ENCODE peak calls at places on chromosomes 11 and 22, in four cellular contexts. M is SK-N-SH, L is Peyer's patch, K is testis. Q is an unnamed sample.

GRCh38 chr22:45484742-45485141 is 17.9 kb upstream of the FBLN1 start:
- DNase-seq in M (no peak), L (no peak), K (no peak), Q (no peak)

GRCh38 chr11:65274734-65275682 is 13.2 kb downstream of the POLA2 start:
- DNase-seq in M (peak), L (peak), K (peak), Q (peak)

GRCh38 chr11:68641880-68642279 is 42.5 kb upstream of the GAL start:
- DNase-seq in M (peak), L (no peak), K (no peak), Q (no peak)

GRCh38 chr11:115965754-115966504 is 461.7 kb upstream of the CADM1 start:
- DNase-seq in M (peak), L (no peak), K (no peak), Q (no peak)

GRCh38 chr22:27477171-27477570 is 324.4 kb downstream of the MN1 start:
- DNase-seq in M (no peak), L (no peak), K (no peak), Q (no peak)

GRCh38 chr22:20741634-20742581 is 32.0 kb upstream of the SERPIND1 start:
- DNase-seq in M (peak), L (peak), K (peak), Q (no peak)

GRCh38 chr22:47202819-47203553 is 440.5 kb downstream of the TBC1D22A start:
- DNase-seq in M (no peak), L (peak), K (peak), Q (peak)

GRCh38 chr11:17991799-17992433 is 20.9 kb downstream of the SERGEF start:
- DNase-seq in M (peak), L (peak), K (peak), Q (no peak)

GRCh38 chr22:24107668-24108067 is 73.6 kb upstream of the SUSD2 start:
- DNase-seq in M (no peak), L (peak), K (peak), Q (peak)

GRCh38 chr11:102194983-102195382 is 84.7 kb downstream of the YAP1 start:
- DNase-seq in M (no peak), L (no peak), K (no peak), Q (no peak)

GRCh38 chr11:76236092-76237026 is 30.1 kb upstream of the WNT11 start:
- DNase-seq in M (peak), L (peak), K (peak), Q (no peak)

GRCh38 chr11:2914475-2915195 is 14.6 kb downstream of the PHLDA2 start:
- DNase-seq in M (peak), L (no peak), K (no peak), Q (no peak)

GRCh38 chr11:134882671-134883318 is 470.8 kb upstream of the B3GAT1 start:
- DNase-seq in M (no peak), L (no peak), K (no peak), Q (no peak)

GRCh38 chr11:63802637-63803414 is 10.4 kb upstream of the SPINDOC start:
- DNase-seq in M (no peak), L (peak), K (no peak), Q (no peak)

GRCh38 chr11:113991170-113991569 is 16.3 kb downstream of the HTR3A start:
- DNase-seq in M (no peak), L (no peak), K (peak), Q (no peak)

GRCh38 chr11:64339754-64340408 is at the start of gene CCDC88B:
- DNase-seq in M (no peak), L (peak), K (no peak), Q (no peak)

DNA sequence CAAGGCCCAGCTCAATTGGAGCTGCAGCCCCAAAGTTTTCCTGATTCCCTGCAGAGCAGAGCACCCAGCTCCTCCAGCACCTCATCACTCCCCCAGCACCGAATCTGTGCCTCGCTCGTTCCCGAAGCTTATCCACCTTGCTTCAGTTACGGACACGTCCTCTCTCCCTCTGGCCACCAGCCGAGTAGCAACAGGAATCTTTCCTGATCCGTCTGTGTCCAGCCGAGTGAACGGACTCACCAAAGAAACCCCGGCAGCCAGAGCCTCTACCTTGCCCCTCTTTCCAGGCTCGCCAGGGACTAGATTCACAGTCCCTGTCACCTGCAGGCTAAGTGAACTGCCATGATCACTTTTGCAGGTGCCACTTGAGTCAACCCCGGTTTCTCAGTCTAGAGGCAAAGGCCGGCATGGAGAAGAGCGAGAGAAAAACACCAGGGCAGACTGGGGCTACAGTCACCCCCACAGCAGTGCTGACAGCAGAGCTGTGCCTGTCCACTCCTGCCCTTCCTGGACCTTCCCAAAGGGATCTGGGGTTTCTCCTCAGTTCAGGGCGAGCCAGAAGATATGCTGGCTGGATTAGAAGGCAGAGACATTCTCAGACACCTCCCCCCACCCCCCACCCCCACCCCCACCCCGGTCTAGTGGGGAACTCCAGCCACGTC is 32.3 kb downstream of the BID start:
- DNase-seq in M (no peak), L (no peak), K (no peak), Q (no peak)
- TF ChIP-seq CTCF in M (no peak), L (no peak), K (no peak), Q (no peak)

GRCh38 chr11:73647459-73648100 is 1.2 kb downstream of the PLEKHB1 start:
- DNase-seq in M (peak), L (peak), K (peak), Q (peak)

GRCh38 chr11:73649206-73649605 is 2.8 kb downstream of the PLEKHB1 start:
- DNase-seq in M (no peak), L (no peak), K (no peak), Q (no peak)

GRCh38 chr11:73648629-73649046 is 2.3 kb downstream of the PLEKHB1 start:
- DNase-seq in M (no peak), L (no peak), K (no peak), Q (no peak)

GRCh38 chr11:73645570-73645969 is 811 bp upstream of the PLEKHB1 start:
- DNase-seq in M (no peak), L (no peak), K (no peak), Q (no peak)

GRCh38 chr11:73645972-73646631 is at the start of gene PLEKHB1:
- DNase-seq in M (no peak), L (no peak), K (peak), Q (no peak)
- H3K4me3 ChIP-seq in M (no peak), L (peak), K (no peak), Q (peak)

GRCh38 chr11:28699701-28700100 is 591.5 kb downstream of the METTL15 start:
- DNase-seq in M (no peak), L (no peak), K (no peak), Q (no peak)

GRCh38 chr11:28702871-28703270 is 594.7 kb downstream of the METTL15 start:
- DNase-seq in M (no peak), L (no peak), K (no peak), Q (no peak)

GRCh38 chr11:28703371-28703770 is 595.2 kb downstream of the METTL15 start:
- DNase-seq in M (no peak), L (no peak), K (no peak), Q (no peak)

GRCh38 chr11:28702450-28702790 is 594.2 kb downstream of the METTL15 start:
- DNase-seq in M (no peak), L (no peak), K (no peak), Q (no peak)

GRCh38 chr11:28701760-28702449 is 593.7 kb downstream of the METTL15 start:
- DNase-seq in M (no peak), L (peak), K (no peak), Q (no peak)
- TF ChIP-seq CTCF in M (no peak), L (no peak), K (no peak), Q (no peak)

GRCh38 chr11:70637186-70637800 is 239.0 kb downstream of the CTTN start:
- DNase-seq in M (peak), L (no peak), K (no peak), Q (no peak)

GRCh38 chr11:70641366-70641765 is 243.0 kb downstream of the CTTN start:
- DNase-seq in M (peak), L (no peak), K (peak), Q (no peak)

GRCh38 chr11:70636659-70637058 is 238.3 kb downstream of the CTTN start:
- DNase-seq in M (no peak), L (no peak), K (no peak), Q (no peak)

GRCh38 chr11:70640408-70640807 is 242.1 kb downstream of the CTTN start:
- DNase-seq in M (no peak), L (no peak), K (no peak), Q (no peak)

DNA sequence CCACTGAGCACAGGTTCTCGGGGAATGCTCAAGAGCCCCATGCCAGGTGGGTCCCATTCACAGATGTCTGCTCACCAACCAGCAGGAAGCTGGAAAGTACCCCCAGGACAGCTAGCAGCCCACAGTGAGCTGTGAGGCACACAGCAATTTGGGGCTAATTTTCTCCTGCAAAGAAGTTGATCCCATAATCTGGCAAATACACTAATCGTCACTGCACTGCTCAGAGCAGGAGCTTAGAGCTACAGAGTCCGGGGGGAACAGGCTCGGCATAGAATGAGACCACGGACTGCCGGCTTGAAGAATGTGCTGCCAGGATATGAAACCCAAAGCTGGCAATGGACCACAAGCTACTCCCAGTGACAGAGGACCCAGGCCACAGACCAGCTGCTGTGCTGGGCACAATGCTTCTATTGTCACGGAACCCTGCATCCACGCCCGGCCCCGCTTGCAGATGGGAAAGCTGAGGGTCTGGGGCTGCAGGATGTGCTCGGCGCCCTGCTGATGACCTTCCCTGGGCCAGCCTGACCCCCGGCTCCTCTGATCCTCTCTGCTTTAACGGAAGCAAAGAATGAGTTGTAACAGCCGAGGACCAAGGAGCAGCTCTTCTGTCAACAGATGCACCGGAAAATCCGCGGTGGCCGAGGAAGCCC is 239.7 kb downstream of the CTTN start:
- DNase-seq in M (no peak), L (no peak), K (no peak), Q (no peak)
- H3K4me3 ChIP-seq in M (no peak), L (no peak), K (no peak), Q (no peak)

GRCh38 chr11:125224391-125225015 is 60.0 kb downstream of the PKNOX2 start:
- DNase-seq in M (peak), L (peak), K (peak), Q (no peak)
- TF ChIP-seq CTCF in M (peak), L (no peak), K (no peak), Q (no peak)

DNA sequence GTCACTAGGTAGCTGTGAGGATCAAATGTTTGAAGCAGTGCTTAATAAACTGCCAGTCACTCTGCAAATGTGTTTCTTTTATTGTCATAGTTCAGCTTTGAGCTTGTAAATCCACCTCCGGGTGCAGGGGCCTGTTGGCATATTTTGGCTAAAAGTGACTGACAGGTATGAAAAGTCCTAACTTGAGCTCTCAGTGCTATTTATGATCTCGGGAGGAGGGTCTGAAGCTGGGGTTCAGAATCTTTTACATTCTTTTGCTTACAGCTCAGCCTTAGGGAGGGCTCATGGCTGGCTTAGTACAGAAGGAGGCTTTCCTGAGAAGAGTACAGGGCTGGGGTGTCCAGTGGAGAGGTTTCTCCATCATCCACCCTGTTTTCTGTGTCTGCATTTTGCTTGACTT is 1.5 kb downstream of the ASPHD2 start:
- DNase-seq in M (no peak), L (no peak), K (no peak), Q (no peak)
- H3K4me3 ChIP-seq in M (no peak), L (no peak), K (no peak), Q (no peak)

DNA sequence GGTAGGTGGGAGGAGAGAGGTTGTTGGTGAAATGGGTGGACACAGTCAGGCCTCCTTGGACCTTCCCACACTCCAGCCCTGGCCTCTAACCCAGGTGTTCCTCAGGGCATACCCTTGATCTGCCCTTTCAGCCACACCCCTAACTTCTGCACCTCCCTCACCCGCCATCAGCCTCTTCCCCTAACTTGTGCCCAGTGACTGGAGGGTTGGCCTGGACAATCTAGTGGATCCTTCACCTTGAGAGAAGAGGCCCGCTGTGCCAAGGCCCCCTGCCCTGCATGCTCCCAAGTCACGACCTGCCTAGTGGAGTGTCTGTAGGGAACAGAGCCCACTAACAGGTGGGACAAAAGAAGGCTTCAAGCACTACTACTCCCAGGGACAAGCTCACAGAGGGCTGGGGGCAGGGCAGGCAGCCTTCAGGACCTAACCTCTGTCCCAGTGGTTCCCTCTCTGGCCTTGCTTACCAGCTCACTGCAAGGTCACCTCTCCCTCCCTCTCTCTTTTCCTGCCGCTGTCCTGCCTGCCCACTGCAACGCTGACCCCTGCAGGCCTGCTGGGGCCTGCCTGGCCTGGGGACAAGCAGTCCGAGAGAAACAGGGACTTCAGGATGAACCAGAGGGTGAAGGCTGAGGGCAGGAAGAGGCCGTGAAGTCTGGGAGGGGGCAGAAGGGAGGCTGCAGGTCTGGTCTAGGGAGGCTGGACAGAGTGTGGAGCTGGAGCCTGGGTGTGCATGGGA is 3.3 kb downstream of the SYT7 start:
- DNase-seq in M (peak), L (no peak), K (peak), Q (no peak)
- TF ChIP-seq CTCF in M (peak), L (peak), K (no peak), Q (no peak)

GRCh38 chr11:12285811-12286222 is 91.6 kb upstream of the PARVA start:
- DNase-seq in M (peak), L (no peak), K (peak), Q (peak)
- H3K4me3 ChIP-seq in M (no peak), L (no peak), K (no peak), Q (no peak)

GRCh38 chr22:48973694-48974041 is 854.0 kb downstream of the BRD1 start:
- DNase-seq in M (no peak), L (no peak), K (no peak), Q (no peak)

GRCh38 chr22:48972979-48973693 is 854.5 kb downstream of the BRD1 start:
- DNase-seq in M (no peak), L (no peak), K (no peak), Q (no peak)

DNA sequence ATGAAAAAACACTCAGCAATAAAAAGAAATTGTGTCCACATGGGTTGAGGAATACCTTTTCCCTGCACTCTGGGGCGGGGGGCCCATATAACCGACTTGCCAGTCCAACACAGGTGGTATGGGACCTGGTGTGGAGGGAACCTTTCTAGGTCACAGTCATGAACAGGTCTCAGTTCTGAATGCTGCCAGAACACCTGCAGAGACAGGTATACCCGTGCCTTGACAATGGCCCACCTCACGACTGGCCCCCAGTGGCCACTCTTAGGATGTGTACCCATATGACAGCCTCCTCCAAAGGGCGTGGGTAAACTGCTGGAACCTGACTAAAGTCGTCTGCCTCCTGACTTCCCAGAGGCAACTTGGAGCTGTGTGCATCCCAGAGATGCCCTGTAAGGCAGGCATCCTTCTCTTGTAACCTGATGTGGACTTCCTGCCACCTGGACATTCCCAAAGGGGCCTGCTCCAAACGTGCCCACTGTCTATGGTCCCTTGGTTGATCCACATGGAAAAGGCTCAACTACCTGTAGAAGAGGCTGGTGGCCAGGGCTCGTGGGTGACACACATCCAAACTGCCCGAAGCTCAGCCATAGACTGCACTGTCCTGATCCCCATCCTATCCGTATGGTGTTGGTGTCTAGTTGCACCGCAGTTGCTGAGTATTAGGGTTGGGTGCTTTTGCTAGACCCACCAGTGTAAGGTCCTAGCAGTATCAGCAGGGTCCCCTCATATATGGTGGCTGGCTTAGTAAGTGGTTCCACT is 859.3 kb downstream of the BRD1 start:
- DNase-seq in M (no peak), L (no peak), K (peak), Q (no peak)
- TF ChIP-seq CTCF in M (peak), L (no peak), K (no peak), Q (peak)

GRCh38 chr11:118153516-118153915 is 893 bp upstream of the SCN4B start:
- DNase-seq in M (no peak), L (no peak), K (no peak), Q (no peak)
- H3K4me3 ChIP-seq in M (peak), L (peak), K (peak), Q (peak)